ENCODE peak calls at places on chromosomes 7 and 10, in four cellular contexts. N is pancreas, E is AG10803, C is glutamatergic neuron. M is an unnamed sample.

GRCh38 chr7:5422324-5423271 is 1.0 kb downstream of the TNRC18 start:
- DNase-seq in N (peak), E (peak), C (peak), M (peak)

GRCh38 chr7:24788075-24788474 is 30.8 kb upstream of the GSDME start:
- DNase-seq in N (no peak), E (no peak), C (no peak), M (no peak)

GRCh38 chr7:112495156-112495788 is 14.5 kb downstream of the LSMEM1 start:
- DNase-seq in N (no peak), E (peak), C (no peak), M (no peak)

GRCh38 chr7:50562126-50562525 is 3.1 kb downstream of the DDC start:
- DNase-seq in N (no peak), E (no peak), C (no peak), M (no peak)

GRCh38 chr10:96130326-96130758 is 245 bp downstream of the ZNF518A start:
- DNase-seq in N (peak), E (peak), C (peak), M (peak)

GRCh38 chr10:13496931-13497330 is 31.9 kb downstream of the BEND7 start:
- DNase-seq in N (no peak), E (no peak), C (no peak), M (no peak)

GRCh38 chr7:151925446-151926335 is 30.6 kb upstream of the GALNTL5 start:
- DNase-seq in N (peak), E (no peak), C (no peak), M (peak)

GRCh38 chr7:80624763-80625162 is 13.7 kb upstream of the CD36 start:
- DNase-seq in N (no peak), E (no peak), C (no peak), M (no peak)

GRCh38 chr10:78605800-78606350 is 462.9 kb upstream of the ZMIZ1 start:
- DNase-seq in N (no peak), E (no peak), C (no peak), M (no peak)

GRCh38 chr7:144834516-144835165 is 1.2 kb downstream of the TPK1 start:
- DNase-seq in N (no peak), E (peak), C (no peak), M (peak)

GRCh38 chr7:66224171-66224773 is 19.1 kb downstream of the TPST1 start:
- DNase-seq in N (no peak), E (no peak), C (no peak), M (no peak)

GRCh38 chr10:44300666-44301649 is 83.9 kb downstream of the CXCL12 start:
- DNase-seq in N (peak), E (peak), C (no peak), M (peak)

GRCh38 chr7:43723002-43723331 is 6.4 kb downstream of the COA1 start:
- DNase-seq in N (no peak), E (no peak), C (no peak), M (no peak)

GRCh38 chr7:2431260-2431867 is 28.0 kb downstream of the CHST12 start:
- DNase-seq in N (no peak), E (no peak), C (no peak), M (no peak)

GRCh38 chr7:36670585-36671431 is 53.5 kb downstream of the AOAH start:
- DNase-seq in N (peak), E (peak), C (peak), M (no peak)

GRCh38 chr10:49651039-49651835 is 28.2 kb upstream of the C10orf53 start:
- DNase-seq in N (no peak), E (no peak), C (no peak), M (no peak)

GRCh38 chr7:99677013-99677412 is 2.8 kb downstream of the CYP3A5 start:
- DNase-seq in N (no peak), E (no peak), C (no peak), M (no peak)

GRCh38 chr10:30359373-30360206 is 10.5 kb upstream of the MTPAP start:
- DNase-seq in N (peak), E (peak), C (peak), M (peak)

GRCh38 chr10:6427357-6427959 is 152.6 kb downstream of the PRKCQ start:
- DNase-seq in N (no peak), E (no peak), C (no peak), M (no peak)

GRCh38 chr10:132962623-132963429 is 20.5 kb upstream of the CFAP46 start:
- DNase-seq in N (no peak), E (peak), C (no peak), M (no peak)

GRCh38 chr7:8172372-8173354 is 89.3 kb downstream of the ICA1 start:
- DNase-seq in N (no peak), E (no peak), C (no peak), M (no peak)

GRCh38 chr10:32332299-32332750 is 14.6 kb downstream of the EPC1 start:
- DNase-seq in N (peak), E (no peak), C (no peak), M (no peak)

GRCh38 chr7:24718977-24719491 is 38.2 kb downstream of the GSDME start:
- DNase-seq in N (no peak), E (no peak), C (no peak), M (no peak)

GRCh38 chr7:121582258-121582657 is 186.2 kb upstream of the FAM3C start:
- DNase-seq in N (no peak), E (no peak), C (no peak), M (no peak)

GRCh38 chr10:89659185-89660131 is 14.4 kb upstream of the PANK1 start:
- DNase-seq in N (no peak), E (peak), C (no peak), M (no peak)

GRCh38 chr10:96705134-96705533 is 15.2 kb downstream of the PIK3AP1 start:
- DNase-seq in N (no peak), E (no peak), C (no peak), M (no peak)

GRCh38 chr10:131896403-131896802 is 4.4 kb upstream of the PPP2R2D start:
- DNase-seq in N (no peak), E (no peak), C (no peak), M (no peak)

GRCh38 chr7:92513167-92513902 is 15.0 kb downstream of the PEX1 start:
- DNase-seq in N (no peak), E (no peak), C (no peak), M (no peak)

GRCh38 chr7:47460251-47460989 is 121.5 kb downstream of the TNS3 start:
- DNase-seq in N (no peak), E (no peak), C (no peak), M (no peak)

GRCh38 chr10:79146611-79147130 is 77.9 kb downstream of the ZMIZ1 start:
- DNase-seq in N (peak), E (peak), C (no peak), M (peak)

GRCh38 chr10:28241766-28242399 is 61.0 kb downstream of the MPP7 start:
- DNase-seq in N (no peak), E (peak), C (peak), M (no peak)

GRCh38 chr7:26051021-26051420 is 101.0 kb upstream of the NFE2L3 start:
- DNase-seq in N (no peak), E (no peak), C (no peak), M (no peak)

GRCh38 chr7:47506716-47507354 is 75.1 kb downstream of the TNS3 start:
- DNase-seq in N (no peak), E (peak), C (no peak), M (no peak)

GRCh38 chr10:50514995-50515394 is 108.8 kb downstream of the SGMS1 start:
- DNase-seq in N (no peak), E (no peak), C (no peak), M (no peak)

GRCh38 chr7:107742678-107743566 is 1.0 kb upstream of the CBLL1 start:
- DNase-seq in N (no peak), E (no peak), C (peak), M (peak)
- TF ChIP-seq CTCF in N (no peak), E (no peak), C (no peak), M (no peak)

DNA sequence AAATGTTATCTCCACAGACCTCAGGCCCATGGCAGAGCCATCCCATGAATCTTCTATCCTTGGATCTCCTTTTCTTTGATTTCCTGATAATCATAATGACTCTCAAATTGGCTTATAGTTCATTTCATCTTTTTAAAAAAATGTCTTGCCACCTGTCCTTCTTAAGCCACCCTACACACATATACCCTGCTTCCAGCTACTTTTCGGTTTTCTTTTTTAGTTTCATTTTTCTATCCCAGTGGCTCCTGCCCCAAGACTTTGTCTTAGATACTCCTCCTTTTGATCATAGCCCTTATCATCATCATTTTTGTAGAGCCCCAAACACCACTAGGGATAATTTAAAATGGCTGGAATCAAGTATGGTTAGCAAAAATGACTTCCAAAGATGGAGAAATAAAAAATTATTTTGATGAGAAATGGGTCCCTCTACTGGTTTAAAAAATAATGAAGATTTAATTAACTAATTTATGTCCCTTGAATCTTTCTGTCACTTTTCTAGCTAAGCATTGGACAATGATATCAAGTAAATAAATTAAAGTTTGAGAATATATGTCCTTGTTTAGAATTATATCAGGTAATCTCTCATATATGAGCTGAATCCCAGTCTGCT is 277.3 kb upstream of the SEMA3D start:
- DNase-seq in N (no peak), E (no peak), C (no peak), M (no peak)
- TF ChIP-seq CTCF in N (no peak), E (peak), C (peak), M (peak)

GRCh38 chr7:108569381-108570145 is at the start of the genes DNAJB9 and THAP5:
- DNase-seq in N (peak), E (peak), C (peak), M (peak)

GRCh38 chr7:108565987-108566386 is 3.5 kb downstream of the THAP5 start:
- DNase-seq in N (no peak), E (no peak), C (no peak), M (no peak)

GRCh38 chr7:108572487-108572886 is 2.8 kb downstream of the DNAJB9 start:
- DNase-seq in N (no peak), E (no peak), C (no peak), M (no peak)

GRCh38 chr7:108568801-108569380 is 615 bp downstream of the THAP5 start:
- DNase-seq in N (no peak), E (no peak), C (no peak), M (no peak)

DNA sequence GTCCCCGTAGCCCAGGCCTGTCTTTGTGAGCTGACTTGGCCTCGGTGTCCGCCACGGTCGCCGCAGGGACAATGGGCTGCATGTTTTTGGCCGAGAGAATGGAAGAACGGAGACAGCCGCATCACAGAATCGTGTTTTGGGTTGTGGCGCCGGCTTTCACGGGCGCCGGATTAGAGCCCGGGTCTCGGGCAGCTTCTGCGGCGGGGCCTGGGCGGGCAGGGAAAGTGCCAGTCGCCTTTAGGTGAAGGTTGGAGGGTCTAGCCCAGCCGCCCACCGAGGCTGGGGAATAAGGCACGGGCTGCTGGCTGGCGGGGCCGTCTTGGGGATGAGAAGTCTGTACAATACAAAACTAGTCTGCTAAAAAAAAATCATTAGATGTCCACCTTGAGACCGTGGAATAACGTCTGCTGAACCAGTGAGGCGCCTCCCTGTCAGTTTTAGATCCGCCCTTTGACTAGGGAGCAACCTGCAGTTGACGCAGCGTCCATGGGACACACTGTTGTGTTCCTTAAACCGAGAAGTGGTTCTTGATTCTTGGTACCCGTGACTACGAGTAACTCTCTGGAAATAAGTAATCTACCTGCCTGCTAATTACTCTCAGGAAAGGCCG is 577 bp downstream of the DNAJB9 start:
- DNase-seq in N (peak), E (peak), C (no peak), M (peak)
- TF ChIP-seq CTCF in N (no peak), E (no peak), C (no peak), M (no peak)

GRCh38 chr7:135416431-135416830 is 93.5 kb downstream of the CNOT4 start:
- DNase-seq in N (no peak), E (no peak), C (no peak), M (no peak)

GRCh38 chr7:135411098-135411497 is 98.8 kb downstream of the CNOT4 start:
- DNase-seq in N (no peak), E (no peak), C (no peak), M (no peak)

GRCh38 chr7:135414208-135414607 is 95.7 kb downstream of the CNOT4 start:
- DNase-seq in N (no peak), E (no peak), C (no peak), M (no peak)

GRCh38 chr7:135410546-135410942 is 99.4 kb downstream of the CNOT4 start:
- DNase-seq in N (no peak), E (no peak), C (no peak), M (no peak)

DNA sequence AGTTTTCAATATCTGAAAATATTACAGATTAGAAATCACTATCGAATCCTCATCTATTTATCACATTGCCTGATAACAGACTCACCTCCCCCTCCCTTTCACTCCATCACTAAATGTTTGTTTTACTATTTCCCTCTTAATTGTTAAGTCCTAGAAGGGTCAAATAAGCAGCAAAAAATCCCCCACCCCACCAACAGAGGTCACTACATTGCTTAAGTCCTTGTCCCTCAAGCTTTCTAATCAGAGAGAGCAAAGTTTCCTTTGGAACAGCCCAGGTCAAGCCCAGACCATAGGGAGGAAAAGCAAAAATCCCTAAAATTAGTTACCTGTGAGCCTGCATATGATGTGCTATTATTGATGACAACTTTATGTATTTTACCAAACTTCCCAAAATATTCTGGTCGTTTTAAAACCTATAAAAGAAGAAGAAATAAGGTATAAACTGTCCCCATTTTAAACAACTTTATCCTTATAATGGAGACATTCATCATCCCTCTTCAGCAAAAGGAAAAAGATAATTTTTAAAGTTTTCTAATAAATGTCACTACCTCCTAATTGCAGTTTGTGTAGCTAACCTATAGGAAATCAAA is 95.0 kb downstream of the CNOT4 start:
- DNase-seq in N (peak), E (peak), C (peak), M (no peak)
- TF ChIP-seq CTCF in N (peak), E (peak), C (peak), M (peak)

M was measured in heart left ventricle.